ENCODE peak calls at places on chromosome 9, in seven cellular contexts. R is stomach, V is prostate gland, U is testis, I is esophagus muscularis mucosa, G is heart left ventricle, M is A549. A is an unnamed sample.
A peak's percentile ranks its signal among the peaks of the same experiment; 100 is the strongest.

GRCh38 chr9:123927625-123928308 is 2.2 kb downstream of the DENND1A start:
- DNase-seq in G (no peak), M (no peak), U (no peak), V (no peak), R (no peak), I (peak; percentile 70), A (no peak)

GRCh38 chr9:105385372-105385985 is 62.4 kb upstream of the FSD1L start:
- DNase-seq in M (no peak), I (no peak), G (no peak), R (no peak), U (peak; percentile 64), V (peak; percentile 45), A (no peak)

GRCh38 chr9:76657265-76657664 is 107.0 kb upstream of the PCA3 start:
- DNase-seq in I (no peak), G (no peak), U (no peak), M (no peak), R (no peak), V (no peak), A (no peak)

GRCh38 chr9:8338742-8339425 is 539.3 kb upstream of the DMAC1 start:
- DNase-seq in M (no peak), I (no peak), R (no peak), U (no peak), G (no peak), V (no peak), A (no peak)

GRCh38 chr9:19174127-19174921 is 47.0 kb upstream of the PLIN2 start:
- DNase-seq in R (peak; percentile 55), M (peak; percentile 63), I (no peak), G (peak; percentile 79), V (peak; percentile 7), U (no peak), A (peak; percentile 71)

GRCh38 chr9:25703826-25704357 is 25.6 kb upstream of the TUSC1 start:
- DNase-seq in G (no peak), M (no peak), I (no peak), R (no peak), U (no peak), V (no peak), A (no peak)

GRCh38 chr9:86135374-86135773 is 36.0 kb upstream of the GOLM1 start:
- DNase-seq in R (no peak), I (no peak), U (no peak), V (no peak), M (no peak), G (no peak), A (no peak)

GRCh38 chr9:126676685-126677143 is 63.0 kb downstream of the LMX1B start:
- DNase-seq in I (no peak), R (no peak), M (no peak), V (no peak), U (no peak), G (no peak), A (no peak)

GRCh38 chr9:8542537-8542936 is 743.0 kb upstream of the DMAC1 start:
- DNase-seq in M (no peak), I (no peak), U (no peak), R (no peak), G (no peak), V (no peak), A (no peak)

GRCh38 chr9:127033784-127034183 is 88.7 kb downstream of the ANGPTL2 start:
- DNase-seq in G (no peak), U (no peak), R (no peak), I (no peak), M (no peak), V (no peak), A (no peak)

GRCh38 chr9:33468797-33469621 is 4.7 kb downstream of the NOL6 start:
- DNase-seq in M (no peak), I (no peak), G (no peak), V (no peak), U (no peak), R (no peak), A (peak; percentile 52)

GRCh38 chr9:3502560-3503398 is 23.0 kb downstream of the RFX3 start:
- DNase-seq in I (no peak), M (peak; percentile 38), R (no peak), V (no peak), G (no peak), U (no peak), A (no peak)

GRCh38 chr9:69898714-69899209 is 78.1 kb downstream of the CFAP95 start:
- DNase-seq in G (no peak), V (no peak), M (peak; percentile 59), R (no peak), U (no peak), I (no peak), A (no peak)

GRCh38 chr9:79257215-79257614 is 314.6 kb upstream of the TLE4 start:
- DNase-seq in M (no peak), R (no peak), V (no peak), G (no peak), I (peak; percentile 68), U (no peak), A (no peak)

GRCh38 chr9:112914524-112914923 is 23.8 kb upstream of the SLC46A2 start:
- DNase-seq in U (no peak), R (no peak), M (no peak), G (no peak), V (no peak), I (no peak), A (no peak)

GRCh38 chr9:89864257-89864656 is 259.4 kb downstream of the GADD45G start:
- DNase-seq in U (no peak), V (no peak), R (no peak), G (no peak), I (no peak), M (no peak), A (no peak)

GRCh38 chr9:14209399-14209990 is 104.4 kb downstream of the NFIB start:
- DNase-seq in I (no peak), V (no peak), U (no peak), R (no peak), M (no peak), G (no peak), A (no peak)

GRCh38 chr9:129486496-129487306 is 134.2 kb downstream of the C9orf50 start:
- DNase-seq in V (peak; percentile 72), R (peak; percentile 79), U (peak; percentile 91), M (peak; percentile 82), I (no peak), G (peak; percentile 93), A (peak; percentile 71)

GRCh38 chr9:33813712-33814641 is 3.0 kb upstream of the UBE2R2 start:
- DNase-seq in M (peak; percentile 60), R (no peak), U (peak; percentile 55), I (no peak), V (no peak), G (no peak), A (peak; percentile 85)

GRCh38 chr9:101119206-101119819 is 90.8 kb downstream of the PLPPR1 start:
- DNase-seq in V (peak; percentile 51), M (peak; percentile 58), R (peak; percentile 59), G (peak; percentile 42), I (no peak), U (peak; percentile 63), A (no peak)

GRCh38 chr9:70293214-70293613 is 34.4 kb downstream of the SMC5 start:
- DNase-seq in U (no peak), M (no peak), G (no peak), R (no peak), I (no peak), V (no peak), A (no peak)

GRCh38 chr9:34332370-34332964 is 3.1 kb downstream of the NUDT2 start:
- DNase-seq in U (no peak), R (no peak), V (no peak), G (no peak), M (peak; percentile 67), I (no peak), A (no peak)

DNA sequence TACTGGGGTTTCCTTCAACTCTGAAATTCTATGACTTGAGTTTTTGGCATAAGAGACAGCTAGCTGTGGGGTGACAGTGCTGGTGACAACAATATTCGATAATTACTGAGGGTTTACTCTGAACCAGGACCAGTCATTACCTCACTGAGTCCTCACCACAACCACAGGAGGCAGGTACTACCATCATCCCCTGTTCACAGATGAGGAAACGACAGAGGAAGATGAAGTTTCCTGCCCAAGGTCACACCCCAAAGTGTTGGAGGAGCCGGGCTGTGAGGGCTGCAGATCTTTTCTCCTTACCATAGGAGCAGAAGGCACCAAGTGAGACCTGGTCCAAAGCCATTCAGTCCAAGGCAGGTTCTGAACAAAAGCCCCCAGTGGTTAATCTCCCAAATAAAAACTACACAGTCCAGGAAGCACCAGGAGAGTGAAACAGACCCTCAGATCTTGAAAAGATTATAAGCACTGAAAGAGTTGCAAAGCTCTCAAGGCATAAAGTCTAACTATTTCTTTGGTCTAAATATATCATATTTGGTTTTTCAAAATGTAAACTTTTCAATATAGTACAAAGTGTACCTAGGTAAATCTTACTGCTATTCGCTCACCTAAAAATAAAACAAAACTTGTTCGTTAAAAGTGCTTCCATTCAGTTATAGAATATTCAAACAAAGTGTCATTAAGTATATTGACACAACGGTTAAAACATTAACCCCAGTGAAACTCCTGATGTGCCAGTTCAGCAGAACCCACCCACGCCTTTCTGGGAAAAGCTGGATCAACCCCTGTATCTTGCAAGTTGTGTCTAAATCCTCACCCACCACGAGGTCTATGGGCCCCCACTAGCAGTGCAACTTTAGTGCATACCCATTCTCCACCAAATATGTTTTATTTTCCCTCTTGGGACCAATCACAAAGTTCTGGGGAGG is 82.6 kb upstream of the EQTN start:
- DNase-seq in U (no peak), R (no peak), G (no peak), M (peak; percentile 10), V (no peak), I (no peak), A (no peak)
- TF ChIP-seq POLR2A in U (no peak), R (no peak), G (no peak), M (no peak), V (no peak), I (no peak), A (no peak)

GRCh38 chr9:136174779-136175744 is 29.9 kb downstream of the LHX3 start:
- DNase-seq in G (no peak), U (no peak), R (no peak), I (no peak), M (no peak), V (no peak), A (no peak)
- TF ChIP-seq CTCF in G (no peak), U (no peak), R (no peak), I (no peak), M (no peak), V (no peak), A (no peak)

GRCh38 chr9:81575976-81576375 is 113.4 kb downstream of the TLE1 start:
- DNase-seq in I (no peak), U (no peak), M (no peak), G (no peak), V (no peak), R (no peak), A (no peak)

GRCh38 chr9:81573415-81574321 is 115.7 kb downstream of the TLE1 start:
- DNase-seq in R (no peak), V (no peak), G (no peak), I (no peak), M (no peak), U (no peak), A (no peak)

GRCh38 chr9:81578606-81579005 is 110.7 kb downstream of the TLE1 start:
- DNase-seq in I (no peak), U (no peak), M (no peak), V (no peak), G (no peak), R (no peak), A (no peak)

GRCh38 chr9:81570083-81570482 is 119.3 kb downstream of the TLE1 start:
- DNase-seq in V (no peak), R (no peak), U (no peak), I (no peak), M (no peak), G (no peak), A (no peak)

GRCh38 chr9:81574399-81574798 is 114.9 kb downstream of the TLE1 start:
- DNase-seq in G (no peak), U (no peak), R (no peak), I (no peak), V (no peak), M (no peak), A (no peak)
- TF ChIP-seq POLR2A in G (no peak), U (no peak), R (no peak), I (no peak), V (no peak), M (no peak), A (no peak)

GRCh38 chr9:21060919-21061561 is 16.7 kb downstream of the IFNB1 start:
- DNase-seq in I (peak; percentile 50), G (no peak), U (no peak), R (no peak), M (no peak), V (no peak), A (no peak)
- TF ChIP-seq CTCF in I (no peak), G (no peak), U (no peak), R (no peak), M (no peak), V (no peak), A (no peak)

A was measured in lower leg skin.